ENCODE peak calls at places on chromosomes 1 and 21, in eight cellular contexts. S is HFF-Myc, Q is ascending aorta, H is GM12864, F is tibial artery, D is colonic mucosa, E is progenitor cell of endocrine pancreas, I is nephron progenitor cell. X is an unnamed sample.

GRCh38 chr21:41426656-41427311 is 745 bp downstream of the MX1 start:
- DNase-seq in S (no peak), E (no peak), I (no peak), Q (no peak), F (peak), H (no peak), D (no peak), X (peak)

GRCh38 chr1:109274533-109275476 is 8.1 kb downstream of the PSRC1 start:
- DNase-seq in H (no peak), S (no peak), E (peak), D (peak), Q (no peak), F (no peak), I (peak), X (no peak)

GRCh38 chr1:17204546-17205440 is at the start of gene PADI1:
- DNase-seq in H (no peak), S (no peak), D (no peak), Q (no peak), F (no peak), I (no peak), E (no peak), X (no peak)

GRCh38 chr1:63304410-63304809 is 18.0 kb upstream of the FOXD3 start:
- DNase-seq in Q (no peak), H (no peak), D (no peak), E (no peak), S (no peak), F (no peak), I (no peak), X (no peak)

GRCh38 chr1:181112071-181112929 is 23.8 kb downstream of the IER5 start:
- DNase-seq in D (peak), F (peak), H (no peak), S (peak), Q (peak), E (no peak), I (no peak), X (no peak)

GRCh38 chr1:64194168-64195088 is 9.0 kb upstream of the UBE2U start:
- DNase-seq in F (no peak), S (no peak), I (no peak), D (no peak), Q (no peak), H (no peak), E (no peak), X (no peak)

GRCh38 chr1:82392513-82392912 is 591.8 kb downstream of the ADGRL2 start:
- DNase-seq in E (no peak), I (no peak), F (no peak), Q (no peak), S (no peak), D (no peak), H (no peak), X (no peak)

GRCh38 chr1:181028241-181029014 is 5.4 kb upstream of the MR1 start:
- DNase-seq in S (no peak), Q (no peak), H (no peak), I (no peak), E (no peak), D (no peak), F (no peak), X (no peak)

GRCh38 chr1:53057134-53057533 is 4.9 kb upstream of the PODN start:
- DNase-seq in Q (no peak), F (no peak), I (no peak), D (no peak), E (no peak), H (no peak), S (no peak), X (no peak)

GRCh38 chr1:223665592-223666312 is at the start of gene CAPN8:
- DNase-seq in E (no peak), Q (no peak), H (no peak), S (no peak), F (no peak), I (no peak), D (peak), X (no peak)

GRCh38 chr1:32953495-32953894 is 11.1 kb downstream of the RNF19B start:
- DNase-seq in E (no peak), Q (no peak), S (no peak), I (no peak), D (no peak), F (no peak), H (no peak), X (no peak)

GRCh38 chr21:16455978-16456377 is 726.2 kb downstream of the USP25 start:
- DNase-seq in Q (no peak), D (no peak), S (no peak), F (no peak), E (no peak), H (no peak), I (no peak), X (no peak)

GRCh38 chr1:44511769-44512168 is 106.7 kb downstream of the RNF220 start:
- DNase-seq in F (no peak), H (peak), S (no peak), E (no peak), I (no peak), Q (no peak), D (no peak), X (no peak)

GRCh38 chr1:31394628-31395193 is 18.3 kb upstream of the SERINC2 start:
- DNase-seq in E (peak), I (peak), Q (peak), S (no peak), H (peak), F (peak), D (peak), X (peak)

GRCh38 chr1:15423355-15424077 is 13.8 kb downstream of the EFHD2 start:
- DNase-seq in D (peak), I (no peak), H (no peak), E (no peak), F (no peak), Q (no peak), S (no peak), X (no peak)

GRCh38 chr1:214683596-214683995 is 80.6 kb downstream of the CENPF start:
- DNase-seq in E (no peak), S (no peak), D (no peak), H (no peak), F (no peak), I (no peak), Q (no peak), X (no peak)

GRCh38 chr1:201708085-201708512 is 120.9 kb upstream of the IPO9 start:
- DNase-seq in I (no peak), H (no peak), S (no peak), F (peak), E (no peak), D (no peak), Q (no peak), X (no peak)

GRCh38 chr1:225750420-225750819 is 27.2 kb upstream of the SRP9 start:
- DNase-seq in S (no peak), Q (no peak), I (no peak), F (no peak), H (no peak), D (no peak), E (no peak), X (no peak)

GRCh38 chr1:225754940-225755635 is 22.5 kb upstream of the SRP9 start:
- DNase-seq in D (peak), I (no peak), H (no peak), E (no peak), S (peak), F (peak), Q (no peak), X (no peak)

GRCh38 chr1:39409055-39409816 is 82.2 kb upstream of the BMP8A start:
- DNase-seq in Q (no peak), H (no peak), S (peak), E (no peak), F (peak), D (peak), I (peak), X (no peak)

GRCh38 chr1:11893907-11894251 is 32.3 kb downstream of the KIAA2013 start:
- DNase-seq in Q (no peak), H (peak), I (peak), F (no peak), E (peak), S (no peak), D (peak), X (peak)

GRCh38 chr1:34408011-34408410 is 231.3 kb downstream of the C1orf94 start:
- DNase-seq in I (no peak), S (no peak), H (no peak), E (no peak), F (no peak), Q (no peak), D (peak), X (no peak)

GRCh38 chr1:82160903-82161302 is 360.2 kb downstream of the ADGRL2 start:
- DNase-seq in I (peak), D (no peak), F (no peak), Q (no peak), S (no peak), H (no peak), E (no peak), X (no peak)

GRCh38 chr1:112852934-112853333 is 103.1 kb downstream of the SLC16A1 start:
- DNase-seq in D (no peak), E (no peak), S (no peak), H (no peak), F (no peak), I (no peak), Q (no peak), X (no peak)

GRCh38 chr1:2110191-2110737 is 60.1 kb downstream of the PRKCZ start:
- DNase-seq in S (no peak), F (no peak), E (no peak), H (no peak), Q (no peak), I (no peak), D (no peak), X (no peak)

GRCh38 chr1:219279017-219279770 is 105.5 kb downstream of the LYPLAL1 start:
- DNase-seq in I (no peak), S (no peak), F (no peak), D (no peak), H (no peak), Q (no peak), E (no peak), X (no peak)

GRCh38 chr1:200081151-200081981 is 53.9 kb downstream of the NR5A2 start:
- DNase-seq in F (no peak), S (no peak), D (no peak), I (no peak), H (no peak), Q (no peak), E (no peak), X (no peak)

GRCh38 chr1:231315887-231316286 is 21.8 kb downstream of the EXOC8 start:
- DNase-seq in H (no peak), I (peak), Q (no peak), D (peak), S (no peak), F (no peak), E (no peak), X (peak)

DNA sequence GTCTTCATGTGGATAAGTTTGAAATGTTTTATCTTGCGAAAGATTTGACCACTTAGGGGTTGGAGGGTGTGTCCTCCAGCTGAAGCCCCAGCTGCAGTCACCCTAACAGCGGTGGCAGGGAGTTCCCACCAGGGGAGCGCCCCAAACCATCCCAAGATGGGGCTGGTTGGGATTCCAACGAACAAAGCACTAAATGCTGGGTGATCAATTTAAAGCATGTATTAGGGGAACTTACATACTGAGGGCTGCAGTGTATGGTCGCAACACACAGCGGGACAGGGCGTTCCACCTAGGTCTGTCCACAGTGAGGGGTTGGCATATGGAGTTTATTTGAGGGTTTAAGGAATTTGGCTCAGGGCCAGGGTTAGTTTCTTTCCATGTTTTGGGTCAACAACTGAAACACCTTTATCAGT is 26.3 kb downstream of the SLC37A1 start:
- DNase-seq in I (peak), S (no peak), Q (no peak), F (peak), D (no peak), H (no peak), E (no peak), X (no peak)
- TF ChIP-seq CTCF in I (peak), S (no peak), Q (no peak), F (no peak), D (no peak), H (peak), E (peak), X (no peak)

DNA sequence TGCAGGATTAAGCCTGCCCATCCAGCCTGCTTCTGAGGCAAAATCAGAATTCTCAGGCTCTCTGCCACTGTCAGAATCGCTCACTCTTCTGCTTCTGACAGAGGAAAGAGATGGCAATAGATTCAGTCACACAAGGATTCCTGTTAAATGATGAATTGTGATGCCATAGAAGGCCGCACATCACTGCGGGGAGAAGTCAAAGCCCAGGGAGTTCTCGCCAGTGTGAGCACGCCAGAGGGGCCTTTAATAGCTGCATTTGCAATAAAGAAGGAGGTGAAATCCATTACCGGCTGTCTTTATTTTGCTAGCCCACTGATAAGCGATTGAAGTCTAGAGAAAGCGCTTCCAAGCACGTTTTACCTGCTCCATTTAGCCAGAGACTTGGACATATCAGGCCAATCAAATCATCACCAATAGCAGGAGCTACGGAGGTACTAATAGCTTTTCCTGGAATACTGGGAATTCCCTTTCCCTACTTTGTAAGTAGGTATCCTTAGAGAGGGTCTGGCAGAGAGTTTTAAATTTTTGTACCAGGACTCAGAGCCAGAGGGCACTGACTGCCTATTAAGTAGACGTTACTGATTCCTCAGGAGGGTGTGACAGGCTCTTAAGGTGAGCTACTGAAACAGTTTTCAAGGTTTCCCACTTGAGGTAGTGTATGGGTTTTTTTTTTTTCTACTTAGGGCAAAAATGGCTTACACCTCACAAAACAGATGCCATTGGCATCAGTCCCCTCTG is 10.1 kb upstream of the TARBP1 start:
- DNase-seq in E (no peak), Q (no peak), F (no peak), I (no peak), S (no peak), H (no peak), D (no peak), X (no peak)
- TF ChIP-seq CTCF in E (no peak), Q (no peak), F (no peak), I (no peak), S (no peak), H (no peak), D (no peak), X (no peak)

DNA sequence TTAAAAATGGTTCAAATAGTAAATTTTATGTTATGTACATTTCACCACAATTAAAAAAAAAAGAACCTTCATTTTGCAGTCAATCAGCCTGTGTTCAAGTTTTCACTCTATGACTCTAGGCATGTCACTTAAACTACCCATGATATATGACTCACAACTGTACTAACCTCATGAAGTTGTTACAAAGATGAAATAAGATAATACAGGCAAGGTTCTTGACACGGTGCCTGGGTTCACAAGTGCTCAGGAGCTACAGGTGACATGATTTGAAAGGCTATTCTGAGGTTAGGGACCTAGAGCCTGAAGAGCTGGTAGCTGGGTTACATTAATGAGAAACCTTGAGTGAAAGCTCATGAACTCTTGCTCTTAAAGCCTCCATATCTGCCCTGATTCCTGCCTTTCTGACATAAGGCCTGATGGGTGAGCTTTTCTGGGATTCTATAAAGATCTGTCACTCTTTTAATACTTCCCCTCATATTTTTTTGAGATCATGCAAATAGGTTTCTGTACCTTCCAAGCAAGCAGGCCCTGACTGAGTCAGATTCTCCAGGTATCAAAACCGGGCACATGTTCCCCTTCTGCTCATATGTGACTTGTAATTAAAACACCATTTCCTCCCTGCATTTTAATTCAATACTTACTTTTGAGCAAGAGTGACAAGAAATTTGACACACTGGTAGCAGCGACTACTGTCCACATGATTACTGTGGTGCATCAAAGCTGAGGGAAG is 34.0 kb downstream of the PCSK9 start:
- DNase-seq in E (no peak), Q (no peak), S (no peak), I (no peak), D (no peak), F (no peak), H (no peak), X (no peak)
- TF ChIP-seq CTCF in E (no peak), Q (no peak), S (no peak), I (no peak), D (no peak), F (no peak), H (no peak), X (no peak)

GRCh38 chr1:88080875-88081274 is 603.2 kb upstream of the PKN2 start:
- DNase-seq in H (no peak), E (no peak), I (no peak), F (no peak), S (no peak), Q (no peak), D (no peak), X (no peak)

GRCh38 chr1:88075813-88076212 is 608.3 kb upstream of the PKN2 start:
- DNase-seq in I (no peak), S (no peak), F (no peak), H (no peak), Q (no peak), E (no peak), D (no peak), X (no peak)

GRCh38 chr1:88074661-88075060 is 609.4 kb upstream of the PKN2 start:
- DNase-seq in D (no peak), H (no peak), Q (no peak), I (no peak), F (no peak), S (no peak), E (no peak), X (no peak)

GRCh38 chr1:88079036-88079435 is 605.0 kb upstream of the PKN2 start:
- DNase-seq in Q (no peak), D (no peak), F (no peak), I (peak), H (no peak), E (no peak), S (no peak), X (no peak)
- TF ChIP-seq CTCF in Q (no peak), D (no peak), F (peak), I (peak), H (peak), E (peak), S (peak), X (no peak)

DNA sequence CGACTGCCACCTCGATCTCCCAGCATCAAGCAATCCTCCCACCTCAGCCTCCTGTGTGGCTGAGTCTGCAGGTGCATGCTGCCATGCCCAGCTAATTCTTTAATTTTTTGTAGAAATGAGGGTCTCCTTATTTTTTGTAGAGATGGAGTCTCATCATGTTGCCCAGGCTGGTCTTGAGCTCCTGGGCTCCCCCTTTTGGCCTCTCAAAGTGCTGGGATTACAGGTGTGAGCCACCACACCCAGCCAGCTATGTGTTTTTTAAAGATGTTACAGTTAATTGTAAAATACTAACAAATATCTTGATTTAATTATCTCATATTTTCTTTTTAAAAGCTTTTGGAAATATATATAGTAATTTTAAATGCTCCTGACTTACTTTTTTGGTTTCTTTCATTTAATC is 181.3 kb upstream of the DMRTA2 start:
- DNase-seq in F (no peak), D (no peak), I (no peak), Q (no peak), H (no peak), E (no peak), S (no peak), X (no peak)
- TF ChIP-seq CTCF in F (no peak), D (no peak), I (no peak), Q (no peak), H (peak), E (peak), S (peak), X (no peak)

GRCh38 chr1:68565923-68566322 is 69.0 kb upstream of the DEPDC1 start:
- DNase-seq in D (no peak), F (no peak), I (no peak), Q (no peak), S (no peak), E (no peak), H (no peak), X (no peak)

GRCh38 chr1:68571499-68571898 is 74.6 kb upstream of the DEPDC1 start:
- DNase-seq in D (no peak), H (no peak), E (no peak), Q (no peak), F (no peak), I (no peak), S (no peak), X (no peak)

DNA sequence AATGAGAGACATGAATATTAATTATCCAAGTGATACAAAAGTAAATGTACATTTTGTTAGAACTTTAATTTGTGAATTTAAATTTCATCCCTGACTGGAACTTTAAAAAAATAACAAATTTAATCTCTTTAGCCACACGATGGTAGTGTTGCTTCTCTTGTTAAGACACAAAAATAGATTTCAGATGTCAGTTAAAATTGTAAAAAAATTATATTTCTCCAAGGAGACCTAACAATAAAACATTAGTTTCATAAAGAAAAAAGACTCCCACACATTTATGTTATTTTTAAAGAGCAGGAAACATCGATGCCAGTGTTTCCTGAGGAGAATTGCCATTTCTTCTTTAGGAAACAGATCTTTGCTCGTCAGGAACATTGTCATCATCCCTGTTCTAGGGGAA is 74.0 kb upstream of the DEPDC1 start:
- DNase-seq in Q (no peak), D (no peak), H (no peak), S (no peak), I (no peak), F (no peak), E (no peak), X (no peak)
- TF ChIP-seq CTCF in Q (peak), D (no peak), H (no peak), S (no peak), I (no peak), F (no peak), E (no peak), X (no peak)

GRCh38 chr1:192316692-192317091 is at the start of gene RGS21:
- DNase-seq in F (no peak), I (no peak), D (no peak), H (no peak), E (no peak), Q (no peak), S (no peak), X (no peak)

DNA sequence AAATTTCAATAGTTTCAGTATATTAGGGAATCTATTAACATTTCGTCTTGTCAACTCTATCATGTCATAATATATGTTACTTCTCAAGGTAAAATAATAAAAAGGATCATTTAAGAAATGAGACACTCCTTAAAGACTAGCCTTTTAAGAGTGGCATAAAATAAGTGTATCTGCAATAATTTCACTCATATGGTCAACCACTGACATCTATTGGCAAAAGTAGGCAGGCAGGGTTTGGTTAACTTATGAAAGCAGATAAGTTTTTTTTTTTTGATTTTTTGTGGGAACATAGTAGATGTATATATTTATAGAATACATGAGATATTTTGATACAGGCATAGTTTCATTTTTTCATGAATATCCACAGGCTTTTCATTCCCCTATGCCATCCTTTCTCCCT is 5.5 kb upstream of the RGS21 start:
- DNase-seq in H (no peak), D (no peak), F (no peak), Q (no peak), S (peak), E (no peak), I (no peak), X (no peak)
- TF ChIP-seq CTCF in H (peak), D (no peak), F (no peak), Q (peak), S (peak), E (peak), I (no peak), X (peak)

X was measured in GM10248.